ENCODE peak calls at places on chromosomes 4 and X, in seven cellular contexts. Z is Kasumi-1; A is suprapubic skin; G is cerebellum; J is effector CD4-positive, alpha-beta T cell; S is WTC11; P is neural crest cell. M is an unnamed sample.

GRCh38 chr4:161252520-161253141 is 911.2 kb downstream of the FSTL5 start:
- DNase-seq in Z (peak), A (no peak), G (peak), J (no peak), S (no peak), P (no peak), M (peak)

GRCh38 chr4:7333801-7334421 is 100.8 kb downstream of the PSAPL1 start:
- DNase-seq in J (no peak), Z (no peak), A (no peak), P (no peak), G (no peak), S (no peak), M (no peak)

GRCh38 chr4:41611881-41612871 is 74.2 kb downstream of the LIMCH1 start:
- DNase-seq in S (peak), Z (no peak), P (peak), A (no peak), G (peak), J (no peak), M (no peak)

GRCh38 chr4:8044699-8045098 is 105.0 kb upstream of the AFAP1 start:
- DNase-seq in G (no peak), Z (no peak), A (no peak), P (no peak), S (no peak), J (no peak), M (peak)

GRCh38 chr4:34043131-34043530 is 2201.2 kb downstream of the ARAP2 start:
- DNase-seq in S (no peak), Z (no peak), G (no peak), P (no peak), J (no peak), A (no peak), M (no peak)

GRCh38 chr4:113908829-113909228 is 70.6 kb downstream of the ARSJ start:
- DNase-seq in G (no peak), Z (peak), P (no peak), S (no peak), A (no peak), J (no peak), M (no peak)

GRCh38 chrX:31440546-31440945 is 368.7 kb upstream of the FTHL17 start:
- DNase-seq in G (no peak), Z (no peak), S (no peak), A (no peak), P (no peak), J (no peak), M (no peak)

GRCh38 chrX:136192839-136193414 is 45.6 kb downstream of the FHL1 start:
- DNase-seq in S (no peak), J (no peak), Z (peak), G (no peak), P (no peak), A (no peak), M (no peak)

GRCh38 chr4:9758641-9759317 is 22.7 kb upstream of the DRD5 start:
- DNase-seq in A (no peak), Z (no peak), J (no peak), G (no peak), S (no peak), P (no peak), M (no peak)

GRCh38 chr4:172143605-172144314 is 330.6 kb downstream of the GALNTL6 start:
- DNase-seq in Z (peak), S (no peak), G (no peak), J (no peak), A (no peak), P (no peak), M (no peak)

GRCh38 chr4:131566026-131566425 is 1583.1 kb upstream of the PCDH10 start:
- DNase-seq in A (no peak), S (no peak), G (no peak), Z (no peak), P (no peak), J (no peak), M (no peak)

GRCh38 chr4:33914386-33914785 is 2329.9 kb downstream of the ARAP2 start:
- DNase-seq in J (no peak), S (no peak), P (no peak), G (no peak), Z (no peak), A (no peak), M (no peak)

M was measured in HuH-7.